ENCODE peak calls at places on chromosomes 12 and 14, in five cellular contexts. One of them, this sample, is unnamed.

GRCh38 chr12:110059651-110060000 is 11.3 kb upstream of the C12orf76 start:
- DNase-seq in heart right ventricle: no peak
- DNase-seq in DMS 273 treated with DMSO at 0.1 percent for 48 hours: no peak
- DNase-seq in NCI-H510A: no peak
- DNase-seq in frontal cortex: no peak
- DNase-seq in this sample: no peak

GRCh38 chr12:24488091-24488596 is 460.8 kb downstream of the BCAT1 start:
- DNase-seq in heart right ventricle: no peak
- DNase-seq in DMS 273 treated with DMSO at 0.1 percent for 48 hours: no peak
- DNase-seq in NCI-H510A: no peak
- DNase-seq in frontal cortex: no peak
- DNase-seq in this sample: no peak

GRCh38 chr12:75722714-75723200 is 211.3 kb upstream of the KRR1 start:
- DNase-seq in heart right ventricle: no peak
- DNase-seq in DMS 273 treated with DMSO at 0.1 percent for 48 hours: no peak
- DNase-seq in NCI-H510A: no peak
- DNase-seq in frontal cortex: peak
- DNase-seq in this sample: no peak

GRCh38 chr14:73753887-73754880 is 40.0 kb upstream of the PNMA1 start:
- DNase-seq in heart right ventricle: no peak
- DNase-seq in DMS 273 treated with DMSO at 0.1 percent for 48 hours: no peak
- DNase-seq in NCI-H510A: no peak
- DNase-seq in frontal cortex: peak
- DNase-seq in this sample: no peak

GRCh38 chr12:82694970-82695369 is 8.3 kb downstream of the TMTC2 start:
- DNase-seq in heart right ventricle: no peak
- DNase-seq in DMS 273 treated with DMSO at 0.1 percent for 48 hours: no peak
- DNase-seq in NCI-H510A: no peak
- DNase-seq in frontal cortex: no peak
- DNase-seq in this sample: no peak

GRCh38 chr12:10140001-10140400 is 10.0 kb upstream of the CLEC7A start:
- DNase-seq in heart right ventricle: no peak
- DNase-seq in DMS 273 treated with DMSO at 0.1 percent for 48 hours: no peak
- DNase-seq in NCI-H510A: no peak
- DNase-seq in frontal cortex: no peak
- DNase-seq in this sample: no peak

GRCh38 chr12:64124511-64125197 is 97.4 kb downstream of the KICS2 start:
- DNase-seq in heart right ventricle: no peak
- DNase-seq in DMS 273 treated with DMSO at 0.1 percent for 48 hours: no peak
- DNase-seq in NCI-H510A: no peak
- DNase-seq in frontal cortex: no peak
- DNase-seq in this sample: no peak

GRCh38 chr14:75523771-75524171 is 1.5 kb downstream of the BATF start:
- DNase-seq in heart right ventricle: no peak
- DNase-seq in DMS 273 treated with DMSO at 0.1 percent for 48 hours: no peak
- DNase-seq in NCI-H510A: no peak
- DNase-seq in frontal cortex: no peak
- DNase-seq in this sample: no peak

GRCh38 chr14:94598816-94599655 is 13.2 kb upstream of the SERPINA3 start:
- DNase-seq in heart right ventricle: peak
- DNase-seq in DMS 273 treated with DMSO at 0.1 percent for 48 hours: no peak
- DNase-seq in NCI-H510A: no peak
- DNase-seq in frontal cortex: peak
- DNase-seq in this sample: peak

GRCh38 chr12:11970155-11970520 is 100.6 kb upstream of the BCL2L14 start:
- DNase-seq in heart right ventricle: no peak
- DNase-seq in DMS 273 treated with DMSO at 0.1 percent for 48 hours: no peak
- DNase-seq in NCI-H510A: no peak
- DNase-seq in frontal cortex: no peak
- DNase-seq in this sample: no peak

GRCh38 chr14:64324461-64325255 is 30.5 kb upstream of the ESR2 start:
- DNase-seq in heart right ventricle: no peak
- DNase-seq in DMS 273 treated with DMSO at 0.1 percent for 48 hours: peak
- DNase-seq in NCI-H510A: no peak
- DNase-seq in frontal cortex: no peak
- DNase-seq in this sample: no peak

GRCh38 chr14:101109347-101109638 is 205.8 kb upstream of the RTL1 start:
- DNase-seq in heart right ventricle: no peak
- DNase-seq in DMS 273 treated with DMSO at 0.1 percent for 48 hours: no peak
- DNase-seq in NCI-H510A: no peak
- DNase-seq in frontal cortex: no peak
- DNase-seq in this sample: peak

GRCh38 chr12:123032736-123033391 is 52.4 kb downstream of the ARL6IP4 start:
- DNase-seq in heart right ventricle: no peak
- DNase-seq in DMS 273 treated with DMSO at 0.1 percent for 48 hours: no peak
- DNase-seq in NCI-H510A: no peak
- DNase-seq in frontal cortex: no peak
- DNase-seq in this sample: no peak

GRCh38 chr12:114982760-114983159 is 298.8 kb upstream of the TBX3 start:
- DNase-seq in heart right ventricle: no peak
- DNase-seq in DMS 273 treated with DMSO at 0.1 percent for 48 hours: no peak
- DNase-seq in NCI-H510A: no peak
- DNase-seq in frontal cortex: no peak
- DNase-seq in this sample: no peak

GRCh38 chr12:97568336-97569180 is 106.0 kb downstream of the RMST start:
- DNase-seq in heart right ventricle: no peak
- DNase-seq in DMS 273 treated with DMSO at 0.1 percent for 48 hours: no peak
- DNase-seq in NCI-H510A: no peak
- DNase-seq in frontal cortex: no peak
- DNase-seq in this sample: no peak

GRCh38 chr14:94388027-94388895 is at the start of gene SERPINA1:
- DNase-seq in heart right ventricle: no peak
- DNase-seq in DMS 273 treated with DMSO at 0.1 percent for 48 hours: no peak
- DNase-seq in NCI-H510A: no peak
- DNase-seq in frontal cortex: no peak
- DNase-seq in this sample: no peak

GRCh38 chr12:62006076-62006732 is 254.0 kb upstream of the USP15 start:
- DNase-seq in heart right ventricle: no peak
- DNase-seq in DMS 273 treated with DMSO at 0.1 percent for 48 hours: peak
- DNase-seq in NCI-H510A: no peak
- DNase-seq in frontal cortex: no peak
- DNase-seq in this sample: no peak

GRCh38 chr12:122844366-122844971 is 9.2 kb downstream of the HIP1R start:
- DNase-seq in heart right ventricle: no peak
- DNase-seq in DMS 273 treated with DMSO at 0.1 percent for 48 hours: no peak
- DNase-seq in NCI-H510A: no peak
- DNase-seq in frontal cortex: no peak
- DNase-seq in this sample: no peak

GRCh38 chr12:111150476-111150875 is 218.4 kb downstream of the PHETA1 start:
- DNase-seq in heart right ventricle: no peak
- DNase-seq in DMS 273 treated with DMSO at 0.1 percent for 48 hours: no peak
- DNase-seq in NCI-H510A: no peak
- DNase-seq in frontal cortex: no peak
- DNase-seq in this sample: no peak

GRCh38 chr14:54754623-54755386 is 147.8 kb downstream of the GCH1 start:
- DNase-seq in heart right ventricle: no peak
- DNase-seq in DMS 273 treated with DMSO at 0.1 percent for 48 hours: no peak
- DNase-seq in NCI-H510A: no peak
- DNase-seq in frontal cortex: no peak
- DNase-seq in this sample: no peak

GRCh38 chr12:46371718-46372130 is 849 bp downstream of the SLC38A2 start:
- DNase-seq in heart right ventricle: peak
- DNase-seq in DMS 273 treated with DMSO at 0.1 percent for 48 hours: no peak
- DNase-seq in NCI-H510A: peak
- DNase-seq in frontal cortex: peak
- DNase-seq in this sample: peak

GRCh38 chr14:101507306-101508150 is 53.8 kb upstream of the DIO3 start:
- DNase-seq in heart right ventricle: no peak
- DNase-seq in DMS 273 treated with DMSO at 0.1 percent for 48 hours: no peak
- DNase-seq in NCI-H510A: no peak
- DNase-seq in frontal cortex: no peak
- DNase-seq in this sample: peak

GRCh38 chr12:45050751-45051489 is at the start of gene DBX2:
- DNase-seq in heart right ventricle: peak
- DNase-seq in DMS 273 treated with DMSO at 0.1 percent for 48 hours: no peak
- DNase-seq in NCI-H510A: no peak
- DNase-seq in frontal cortex: peak
- DNase-seq in this sample: no peak

GRCh38 chr14:100884456-100884855 is 19.1 kb downstream of the RTL1 start:
- DNase-seq in heart right ventricle: no peak
- DNase-seq in DMS 273 treated with DMSO at 0.1 percent for 48 hours: no peak
- DNase-seq in NCI-H510A: no peak
- DNase-seq in frontal cortex: no peak
- DNase-seq in this sample: no peak

GRCh38 chr14:75497191-75497590 is 25.1 kb upstream of the BATF start:
- DNase-seq in heart right ventricle: no peak
- DNase-seq in DMS 273 treated with DMSO at 0.1 percent for 48 hours: no peak
- DNase-seq in NCI-H510A: no peak
- DNase-seq in frontal cortex: no peak
- DNase-seq in this sample: no peak

GRCh38 chr14:103537175-103537990 is 8.4 kb downstream of the TRMT61A start:
- DNase-seq in heart right ventricle: peak
- DNase-seq in DMS 273 treated with DMSO at 0.1 percent for 48 hours: no peak
- DNase-seq in NCI-H510A: no peak
- DNase-seq in frontal cortex: no peak
- DNase-seq in this sample: no peak

GRCh38 chr14:81737938-81738337 is 204.3 kb upstream of the SEL1L start:
- DNase-seq in heart right ventricle: no peak
- DNase-seq in DMS 273 treated with DMSO at 0.1 percent for 48 hours: no peak
- DNase-seq in NCI-H510A: no peak
- DNase-seq in frontal cortex: no peak
- DNase-seq in this sample: no peak

GRCh38 chr14:22544881-22545420 is 44.1 kb downstream of the DAD1 start:
- DNase-seq in heart right ventricle: no peak
- DNase-seq in DMS 273 treated with DMSO at 0.1 percent for 48 hours: no peak
- DNase-seq in NCI-H510A: no peak
- DNase-seq in frontal cortex: no peak
- DNase-seq in this sample: no peak

GRCh38 chr12:47190271-47190750 is 110.6 kb upstream of the AMIGO2 start:
- DNase-seq in heart right ventricle: no peak
- DNase-seq in DMS 273 treated with DMSO at 0.1 percent for 48 hours: no peak
- DNase-seq in NCI-H510A: no peak
- DNase-seq in frontal cortex: no peak
- DNase-seq in this sample: no peak

This sample was measured in sciatic nerve.